ENCODE peak calls at places on chromosome 13, in ten cellular contexts. W, C, B, D, I, M, S, E, U and A are unnamed samples.

GRCh38 chr13:100203696-100204367 is 114.9 kb downstream of the PCCA start:
- DNase-seq in W (no peak), C (no peak), B (no peak), D (peak; percentile 85), I (no peak), M (peak; percentile 29), S (no peak), E (no peak), U (no peak), A (no peak)

GRCh38 chr13:26971990-26972888 is 199.4 kb downstream of the USP12 start:
- DNase-seq in W (no peak), C (peak; percentile 49), B (peak; percentile 61), D (peak; percentile 57), I (no peak), M (no peak), S (no peak), E (no peak), U (peak; percentile 44), A (peak; percentile 26)

GRCh38 chr13:109509154-109509905 is 277.1 kb downstream of the IRS2 start:
- DNase-seq in W (no peak), C (no peak), B (no peak), D (peak; percentile 58), I (no peak), M (peak; percentile 38), S (no peak), E (no peak), U (no peak), A (no peak)

GRCh38 chr13:97976551-97977375 is 23.3 kb downstream of the IPO5 start:
- DNase-seq in W (peak; percentile 35), C (no peak), B (peak; percentile 18), D (peak; percentile 50), I (peak; percentile 2), M (no peak), S (no peak), E (peak; percentile 8), U (peak; percentile 14), A (peak; percentile 52)

GRCh38 chr13:98577823-98578285 is 947 bp upstream of the STK24 start:
- DNase-seq in W (no peak), C (no peak), B (peak; percentile 18), D (no peak), I (no peak), M (no peak), S (no peak), E (no peak), U (no peak), A (no peak)

GRCh38 chr13:60091573-60091972 is 72.2 kb downstream of the DIAPH3 start:
- DNase-seq in W (no peak), C (no peak), B (no peak), D (no peak), I (no peak), M (no peak), S (no peak), E (no peak), U (no peak), A (no peak)

GRCh38 chr13:91748416-91749089 is 350.1 kb downstream of the GPC5 start:
- DNase-seq in W (no peak), C (no peak), B (no peak), D (no peak), I (no peak), M (no peak), S (no peak), E (no peak), U (no peak), A (no peak)

GRCh38 chr13:57636811-57637210 is 5.3 kb downstream of the PCDH17 start:
- DNase-seq in W (no peak), C (no peak), B (no peak), D (no peak), I (no peak), M (no peak), S (no peak), E (no peak), U (no peak), A (no peak)

GRCh38 chr13:80408270-80408669 is 67.3 kb upstream of the SPRY2 start:
- DNase-seq in W (no peak), C (no peak), B (peak; percentile 47), D (peak; percentile 10), I (no peak), M (no peak), S (no peak), E (no peak), U (no peak), A (peak; percentile 14)

GRCh38 chr13:45662122-45662521 is 40.0 kb upstream of the CBY2 start:
- DNase-seq in W (no peak), C (no peak), B (no peak), D (no peak), I (no peak), M (no peak), S (no peak), E (no peak), U (no peak), A (no peak)

GRCh38 chr13:50576156-50576555 is 267.3 kb downstream of the DLEU7 start:
- DNase-seq in W (no peak), C (no peak), B (no peak), D (no peak), I (no peak), M (no peak), S (no peak), E (no peak), U (peak; percentile 43), A (peak; percentile 72)

GRCh38 chr13:49315036-49315565 is 67.4 kb downstream of the CDADC1 start:
- DNase-seq in W (no peak), C (no peak), B (no peak), D (peak; percentile 77), I (no peak), M (no peak), S (no peak), E (no peak), U (no peak), A (no peak)

GRCh38 chr13:111900390-111901180 is 166.4 kb upstream of the SOX1 start:
- DNase-seq in W (no peak), C (no peak), B (peak; percentile 5), D (no peak), I (no peak), M (no peak), S (no peak), E (no peak), U (no peak), A (no peak)

GRCh38 chr13:66347718-66348117 is 882.4 kb downstream of the PCDH9 start:
- DNase-seq in W (no peak), C (no peak), B (no peak), D (peak; percentile 2), I (no peak), M (no peak), S (no peak), E (no peak), U (no peak), A (no peak)

GRCh38 chr13:26758496-26759155 is 2.0 kb downstream of the GPR12 start:
- DNase-seq in W (no peak), C (no peak), B (no peak), D (no peak), I (no peak), M (no peak), S (no peak), E (no peak), U (no peak), A (no peak)

GRCh38 chr13:47337781-47338507 is 441.1 kb upstream of the HTR2A start:
- DNase-seq in W (no peak), C (no peak), B (peak; percentile 14), D (peak; percentile 53), I (no peak), M (peak; percentile 73), S (no peak), E (no peak), U (no peak), A (peak; percentile 8)

GRCh38 chr13:97148894-97149293 is 73.2 kb upstream of the MBNL2 start:
- DNase-seq in W (no peak), C (no peak), B (no peak), D (no peak), I (no peak), M (peak; percentile 37), S (no peak), E (no peak), U (no peak), A (no peak)

GRCh38 chr13:112060899-112061366 is 6.0 kb upstream of the SOX1 start:
- DNase-seq in W (no peak), C (no peak), B (peak; percentile 57), D (no peak), I (no peak), M (no peak), S (no peak), E (no peak), U (no peak), A (no peak)

GRCh38 chr13:50200988-50201387 is 185.7 kb downstream of the KCNRG start:
- DNase-seq in W (no peak), C (no peak), B (no peak), D (no peak), I (no peak), M (peak; percentile 51), S (no peak), E (no peak), U (no peak), A (no peak)

GRCh38 chr13:40916207-40916998 is 102.7 kb downstream of the ELF1 start:
- DNase-seq in W (no peak), C (no peak), B (no peak), D (peak; percentile 80), I (no peak), M (no peak), S (no peak), E (no peak), U (no peak), A (no peak)

GRCh38 chr13:28540612-28541011 is 45.7 kb upstream of the FLT1 start:
- DNase-seq in W (no peak), C (no peak), B (no peak), D (peak; percentile 19), I (no peak), M (peak; percentile 39), S (no peak), E (no peak), U (no peak), A (no peak)

GRCh38 chr13:75345191-75345590 is 136.8 kb downstream of the TBC1D4 start:
- DNase-seq in W (no peak), C (no peak), B (no peak), D (peak; percentile 23), I (no peak), M (peak; percentile 33), S (no peak), E (no peak), U (no peak), A (no peak)

GRCh38 chr13:21483748-21484147 is 24.6 kb upstream of the ZDHHC20 start:
- DNase-seq in W (no peak), C (no peak), B (no peak), D (no peak), I (no peak), M (no peak), S (no peak), E (no peak), U (no peak), A (no peak)

GRCh38 chr13:114078501-114079451 is 53.6 kb downstream of the RASA3 start:
- DNase-seq in W (no peak), C (no peak), B (peak; percentile 7), D (peak; percentile 76), I (no peak), M (peak; percentile 80), S (no peak), E (no peak), U (no peak), A (no peak)

GRCh38 chr13:20192470-20193141 is at the start of gene GJB2:
- DNase-seq in W (no peak), C (no peak), B (peak; percentile 28), D (peak; percentile 27), I (no peak), M (no peak), S (no peak), E (no peak), U (no peak), A (no peak)